ENCODE peak calls at places on chromosomes 11 and 22, in eight cellular contexts. J is sigmoid colon, P is testis, Z is endothelial cell of umbilical vein, D is right lobe of liver, F is heart left ventricle, Q is Peyer's patch, K is adrenal gland. G is an unnamed sample.
A peak's percentile ranks its signal among the peaks of the same experiment; 100 is the strongest.

GRCh38 chr11:129248618-129249017 is 56.5 kb upstream of the ARHGAP32 start:
- DNase-seq in J (no peak), P (no peak), Z (peak; percentile 31), D (no peak), F (no peak), Q (no peak), K (no peak), G (no peak)

GRCh38 chr11:95762513-95762912 is 27.1 kb downstream of the FAM76B start:
- DNase-seq in J (no peak), P (no peak), Z (no peak), D (no peak), F (no peak), Q (no peak), K (no peak), G (no peak)

GRCh38 chr11:31995031-31995430 is 95.8 kb upstream of the RCN1 start:
- DNase-seq in J (no peak), P (no peak), Z (no peak), D (no peak), F (no peak), Q (no peak), K (no peak), G (no peak)

GRCh38 chr11:79076526-79077115 is 364.2 kb downstream of the TENM4 start:
- DNase-seq in J (no peak), P (peak; percentile 37), Z (peak; percentile 50), D (peak; percentile 63), F (peak; percentile 52), Q (no peak), K (no peak), G (peak; percentile 53)

GRCh38 chr11:80562726-80563125 is 1121.9 kb upstream of the TENM4 start:
- DNase-seq in J (no peak), P (no peak), Z (no peak), D (no peak), F (no peak), Q (no peak), K (no peak), G (no peak)

GRCh38 chr11:85569525-85569924 is 57.6 kb downstream of the DLG2 start:
- DNase-seq in J (no peak), P (no peak), Z (no peak), D (no peak), F (no peak), Q (no peak), K (no peak), G (no peak)

GRCh38 chr11:27902981-27903624 is 202.8 kb upstream of the BDNF start:
- DNase-seq in J (no peak), P (no peak), Z (no peak), D (no peak), F (no peak), Q (no peak), K (no peak), G (no peak)

GRCh38 chr11:45225961-45226871 is 59.9 kb downstream of the SYT13 start:
- DNase-seq in J (peak; percentile 64), P (no peak), Z (no peak), D (no peak), F (no peak), Q (no peak), K (no peak), G (no peak)

GRCh38 chr11:1153105-1153950 is 4.4 kb upstream of the MUC5AC start:
- DNase-seq in J (no peak), P (peak; percentile 6), Z (no peak), D (peak; percentile 44), F (no peak), Q (peak; percentile 14), K (peak; percentile 14), G (no peak)

GRCh38 chr11:11504071-11504470 is 117.7 kb downstream of the GALNT18 start:
- DNase-seq in J (no peak), P (no peak), Z (no peak), D (no peak), F (no peak), Q (no peak), K (no peak), G (no peak)

GRCh38 chr11:113542420-113542819 is 67.2 kb upstream of the DRD2 start:
- DNase-seq in J (no peak), P (no peak), Z (no peak), D (no peak), F (no peak), Q (no peak), K (no peak), G (no peak)

GRCh38 chr22:38196791-38197429 is 4.9 kb upstream of the MAFF start:
- DNase-seq in J (no peak), P (no peak), Z (no peak), D (no peak), F (no peak), Q (no peak), K (no peak), G (no peak)

GRCh38 chr11:122633219-122633829 is 22.2 kb upstream of the UBASH3B start:
- DNase-seq in J (peak; percentile 46), P (peak; percentile 70), Z (peak; percentile 61), D (no peak), F (no peak), Q (no peak), K (no peak), G (peak; percentile 16)

GRCh38 chr22:28930357-28931007 is 47.1 kb downstream of the ZNRF3 start:
- DNase-seq in J (no peak), P (no peak), Z (peak; percentile 55), D (no peak), F (no peak), Q (no peak), K (no peak), G (no peak)

GRCh38 chr11:55669376-55669775 is 7.4 kb downstream of the OR4C6 start:
- DNase-seq in J (no peak), P (no peak), Z (no peak), D (no peak), F (no peak), Q (no peak), K (no peak), G (no peak)

GRCh38 chr22:50111056-50111455 is 21.2 kb downstream of the MOV10L1 start:
- DNase-seq in J (no peak), P (no peak), Z (no peak), D (no peak), F (no peak), Q (no peak), K (no peak), G (no peak)

GRCh38 chr22:45203150-45203974 is 37.3 kb downstream of the KIAA0930 start:
- DNase-seq in J (peak; percentile 61), P (no peak), Z (no peak), D (no peak), F (no peak), Q (no peak), K (no peak), G (no peak)

GRCh38 chr11:93850585-93851018 is at the start of gene VSTM5:
- DNase-seq in J (no peak), P (no peak), Z (no peak), D (no peak), F (no peak), Q (no peak), K (no peak), G (no peak)

GRCh38 chr22:32685527-32685926 is 116.0 kb upstream of the TIMP3 start:
- DNase-seq in J (no peak), P (no peak), Z (no peak), D (no peak), F (no peak), Q (no peak), K (no peak), G (no peak)

GRCh38 chr11:9613118-9613829 is 39.8 kb downstream of the WEE1 start:
- DNase-seq in J (peak; percentile 97), P (peak; percentile 96), Z (peak; percentile 99), D (peak; percentile 96), F (peak; percentile 96), Q (peak; percentile 88), K (peak; percentile 93), G (peak; percentile 96)
- TF ChIP-seq POLR2A in J (peak; percentile 50), P (no peak), Z (no peak), D (peak; percentile 86), F (no peak), Q (peak; percentile 66), K (peak; percentile 55), G (peak; percentile 83)

GRCh38 chr11:43787823-43788222 is 92.8 kb upstream of the ALKBH3 start:
- DNase-seq in J (no peak), P (no peak), Z (no peak), D (no peak), F (no peak), Q (no peak), K (no peak), G (no peak)

GRCh38 chr11:43784866-43785265 is 95.8 kb upstream of the ALKBH3 start:
- DNase-seq in J (no peak), P (no peak), Z (no peak), D (no peak), F (no peak), Q (no peak), K (no peak), G (no peak)

GRCh38 chr11:43788394-43788793 is 92.2 kb upstream of the ALKBH3 start:
- DNase-seq in J (no peak), P (no peak), Z (peak; percentile 23), D (no peak), F (no peak), Q (no peak), K (peak; percentile 29), G (no peak)

GRCh38 chr11:43784301-43784700 is 96.3 kb upstream of the ALKBH3 start:
- DNase-seq in J (no peak), P (no peak), Z (no peak), D (no peak), F (no peak), Q (no peak), K (no peak), G (no peak)

GRCh38 chr11:43786016-43786415 is 94.6 kb upstream of the ALKBH3 start:
- DNase-seq in J (no peak), P (no peak), Z (no peak), D (no peak), F (no peak), Q (no peak), K (no peak), G (no peak)
- H3K27ac ChIP-seq in J (no peak overlapping the region), P (no peak overlapping the region), Z (no peak overlapping the region), D (no peak overlapping the region), F (no peak overlapping the region), Q (no peak overlapping the region), K (no peak overlapping the region), G (no peak overlapping the region)

DNA sequence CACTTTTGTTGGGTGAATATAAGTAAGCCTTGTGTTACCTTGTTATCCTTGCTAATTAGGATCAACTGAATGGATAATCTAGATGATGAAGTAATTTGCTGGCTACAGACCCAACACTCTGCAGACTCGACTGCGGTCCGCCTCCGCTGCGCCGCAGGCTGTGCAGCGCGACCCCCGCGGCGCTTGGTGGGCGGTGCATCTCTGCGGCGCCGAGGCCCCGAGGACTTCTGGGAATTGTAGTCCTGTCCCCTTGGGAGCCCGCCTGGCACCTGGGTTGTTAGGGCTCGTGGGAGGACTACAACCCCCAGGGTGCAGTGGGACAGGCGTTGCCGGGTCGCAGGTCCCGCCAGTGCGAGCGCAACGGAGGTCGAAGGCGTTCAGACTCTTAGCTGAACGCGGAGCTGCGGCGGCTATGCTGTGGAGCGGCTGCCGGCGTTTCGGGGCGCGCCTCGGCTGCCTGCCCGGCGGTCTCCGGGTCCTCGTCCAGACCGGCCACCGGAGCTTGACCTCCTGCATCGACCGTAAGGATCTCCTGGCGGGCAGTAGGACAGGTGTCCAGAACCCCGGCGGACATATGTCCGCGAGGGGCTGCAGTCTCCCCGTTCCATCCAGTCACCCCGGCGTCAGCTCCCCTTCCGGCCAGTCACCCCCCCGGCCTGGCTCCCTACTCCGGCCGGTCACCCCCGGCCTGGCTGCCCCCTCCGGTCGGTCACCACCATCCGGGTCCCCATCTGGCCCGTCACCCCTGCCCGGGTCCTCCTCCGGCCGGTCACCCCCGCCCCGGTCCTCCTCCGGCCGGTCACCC is at the start of the genes ACAD8 and THYN1:
- DNase-seq in J (peak; percentile 99), P (peak; percentile 98), Z (peak; percentile 98), D (peak; percentile 98), F (peak; percentile 98), Q (peak; percentile 95), K (peak; percentile 97), G (peak; percentile 97)
- TF ChIP-seq POLR2A in J (peak; percentile 83), P (no peak), Z (peak; percentile 87), D (peak; percentile 63), F (no peak), Q (peak; percentile 63), K (peak; percentile 13), G (peak; percentile 81)

GRCh38 chr22:22159384-22159783 is 85.2 kb upstream of the VPREB1 start:
- DNase-seq in J (no peak), P (no peak), Z (no peak), D (no peak), F (no peak), Q (no peak), K (no peak), G (no peak)
- H3K27ac ChIP-seq in J (no peak overlapping the region), P (no peak overlapping the region), Z (no peak overlapping the region), D (no peak overlapping the region), F (no peak overlapping the region), Q (no peak overlapping the region), K (no peak overlapping the region), G (no peak overlapping the region)

G was measured in body of pancreas.